ENCODE peak calls at places on chromosomes 11 and 22, in four cellular contexts. T is heart right ventricle; G is CD8-positive, alpha-beta T cell; R is heart left ventricle. V is an unnamed sample.

GRCh38 chr11:94771390-94771789 is 3.2 kb downstream of the AMOTL1 start:
- DNase-seq in T (no peak), G (no peak), R (no peak), V (no peak)

GRCh38 chr22:26589367-26589844 is 526 bp downstream of the TPST2 start:
- DNase-seq in T (peak), G (peak), R (peak), V (peak)

GRCh38 chr11:125935629-125936199 is 10.1 kb upstream of the VSIG10L2 start:
- DNase-seq in T (no peak), G (no peak), R (no peak), V (peak)

GRCh38 chr11:114315749-114316368 is 19.7 kb downstream of the NNMT start:
- DNase-seq in T (no peak), G (no peak), R (no peak), V (peak)

GRCh38 chr11:60971520-60971919 is at the start of gene CD6:
- DNase-seq in T (no peak), G (peak), R (no peak), V (no peak)

GRCh38 chr11:35305670-35306382 is 113.5 kb downstream of the SLC1A2 start:
- DNase-seq in T (no peak), G (peak), R (no peak), V (no peak)

GRCh38 chr22:50544746-50545253 is 899 bp upstream of the KLHDC7B start:
- DNase-seq in T (no peak), G (no peak), R (no peak), V (no peak)

GRCh38 chr11:57354699-57355098 is 16.5 kb downstream of the P2RX3 start:
- DNase-seq in T (no peak), G (no peak), R (no peak), V (no peak)

GRCh38 chr11:95445746-95446333 is 214.8 kb upstream of the SESN3 start:
- DNase-seq in T (no peak), G (no peak), R (no peak), V (no peak)

GRCh38 chr11:29452131-29452530 is 564.7 kb downstream of the KCNA4 start:
- DNase-seq in T (no peak), G (no peak), R (no peak), V (no peak)

GRCh38 chr22:44291265-44292006 is 21.3 kb downstream of the SHISAL1 start:
- DNase-seq in T (no peak), G (no peak), R (no peak), V (no peak)

GRCh38 chr11:70804174-70804855 is 406.0 kb downstream of the CTTN start:
- DNase-seq in T (no peak), G (no peak), R (no peak), V (no peak)

GRCh38 chr11:15688351-15688792 is 573.6 kb downstream of the INSC start:
- DNase-seq in T (peak), G (no peak), R (peak), V (no peak)

GRCh38 chr11:122085264-122085663 is 30.8 kb downstream of the BLID start:
- DNase-seq in T (no peak), G (no peak), R (no peak), V (no peak)

GRCh38 chr11:132402056-132402684 is 1031.8 kb downstream of the NTM start:
- DNase-seq in T (peak), G (no peak), R (peak), V (no peak)

GRCh38 chr11:126002181-126002580 is 56.3 kb downstream of the VSIG10L2 start:
- DNase-seq in T (no peak), G (no peak), R (no peak), V (no peak)

GRCh38 chr11:86999859-87000753 is 37.6 kb upstream of the TMEM135 start:
- DNase-seq in T (peak), G (no peak), R (no peak), V (no peak)

DNA sequence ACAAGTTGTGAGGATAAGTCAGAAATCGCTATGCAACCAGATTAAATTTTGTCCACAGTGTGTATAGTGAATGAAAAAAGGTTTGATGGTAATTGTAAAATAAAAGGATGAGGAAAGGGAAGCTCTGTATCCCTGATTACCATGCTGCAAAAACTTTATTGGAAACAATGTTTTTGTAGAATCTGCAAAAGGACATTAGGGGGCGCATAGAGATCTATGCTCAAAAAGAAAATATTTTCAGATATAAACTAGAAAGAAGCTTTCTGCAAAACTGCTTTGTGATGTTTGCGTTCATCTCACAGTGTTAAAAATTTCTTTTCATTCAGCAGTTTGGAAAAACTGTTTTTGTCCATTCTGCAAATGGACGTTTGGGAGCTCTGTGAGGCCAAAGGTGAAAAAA is 390.5 kb downstream of the OR4C45 start:
- DNase-seq in T (no peak), G (no peak), R (no peak), V (no peak)
- TF ChIP-seq CTCF in T (no peak), G (no peak), R (no peak), V (no peak)

DNA sequence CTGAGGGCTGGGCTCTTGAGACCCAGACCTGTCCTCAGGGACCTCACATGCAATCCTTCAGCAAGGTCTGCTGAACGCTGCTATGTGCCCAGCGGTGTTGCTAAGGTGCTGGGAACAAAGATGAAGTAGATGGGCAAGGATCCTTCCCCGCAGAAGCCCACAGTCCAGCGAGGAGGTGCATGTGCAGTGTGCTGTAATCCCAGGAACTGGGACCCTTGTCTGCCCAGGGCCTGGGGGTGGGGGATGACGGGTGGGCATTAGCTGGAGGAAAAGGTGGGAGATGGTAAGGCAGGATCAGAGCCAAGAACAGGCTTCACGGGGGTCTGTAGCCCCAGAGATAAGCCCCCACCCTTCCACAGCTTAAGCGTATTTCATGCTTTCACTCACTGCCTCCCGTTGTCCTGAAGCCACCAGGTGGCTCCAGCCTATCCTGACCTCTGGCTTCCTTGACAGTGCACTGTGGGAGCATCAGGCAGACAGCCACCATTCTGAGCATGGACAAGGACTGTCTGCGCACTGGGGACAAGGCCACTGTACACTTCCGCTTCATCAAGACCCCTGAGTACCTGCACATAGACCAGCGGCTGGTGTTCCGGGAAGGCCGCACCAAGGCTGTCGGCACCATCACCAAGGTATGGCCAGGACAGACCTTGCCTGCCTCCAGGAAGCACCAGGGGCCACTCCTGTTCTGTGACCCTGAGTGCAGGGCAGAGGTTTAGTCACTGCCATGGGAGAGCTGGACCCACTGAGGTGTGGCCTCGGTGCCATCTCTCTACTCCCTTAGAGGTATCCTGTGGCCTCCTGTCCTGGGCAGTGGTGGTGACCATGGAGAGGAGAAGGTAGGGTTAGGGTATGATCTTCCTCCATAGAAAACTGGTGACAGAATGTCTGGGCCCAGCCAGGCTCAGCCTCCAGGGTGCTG is 22.0 kb downstream of the GTPBP1 start:
- DNase-seq in T (no peak), G (no peak), R (no peak), V (no peak)
- H3K27ac ChIP-seq in T (no peak), G (no peak), R (no peak), V (no peak)

GRCh38 chr22:23889620-23890019 is 4.6 kb upstream of the MIF start:
- DNase-seq in T (no peak), G (no peak), R (no peak), V (no peak)

GRCh38 chr22:23892130-23892529 is 2.1 kb upstream of the MIF start:
- DNase-seq in T (no peak), G (no peak), R (no peak), V (no peak)

GRCh38 chr22:23891726-23892125 is 2.5 kb upstream of the MIF start:
- DNase-seq in T (no peak), G (no peak), R (no peak), V (no peak)

GRCh38 chr22:23892626-23893445 is 1.3 kb upstream of the MIF start:
- DNase-seq in T (no peak), G (no peak), R (no peak), V (no peak)

GRCh38 chr22:23888615-23889401 is 5.4 kb upstream of the MIF start:
- DNase-seq in T (no peak), G (no peak), R (no peak), V (no peak)
- TF ChIP-seq CTCF in T (peak), G (no peak), R (no peak), V (no peak)

DNA sequence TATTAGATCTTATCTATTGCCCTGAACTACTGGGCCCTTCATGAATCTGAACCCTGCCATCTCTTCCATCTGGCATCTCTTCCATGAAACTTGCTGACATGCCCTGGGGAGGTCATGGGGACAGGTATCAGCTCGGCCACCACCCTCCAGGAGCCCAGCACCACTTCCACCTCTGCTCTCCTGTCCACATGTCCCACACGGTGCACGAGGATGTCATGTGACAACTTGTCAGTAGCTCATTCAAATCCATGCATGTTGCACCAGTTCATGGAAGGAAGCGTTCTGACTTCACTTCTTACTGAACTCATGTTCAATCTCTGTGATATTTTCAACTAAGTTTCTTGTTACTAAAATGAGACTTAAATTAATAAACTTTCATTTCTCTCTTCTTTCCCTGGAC is 16.6 kb downstream of the YPEL1 start:
- DNase-seq in T (no peak), G (no peak), R (no peak), V (no peak)
- H3K27ac ChIP-seq in T (no peak), G (no peak), R (no peak), V (no peak)

DNA sequence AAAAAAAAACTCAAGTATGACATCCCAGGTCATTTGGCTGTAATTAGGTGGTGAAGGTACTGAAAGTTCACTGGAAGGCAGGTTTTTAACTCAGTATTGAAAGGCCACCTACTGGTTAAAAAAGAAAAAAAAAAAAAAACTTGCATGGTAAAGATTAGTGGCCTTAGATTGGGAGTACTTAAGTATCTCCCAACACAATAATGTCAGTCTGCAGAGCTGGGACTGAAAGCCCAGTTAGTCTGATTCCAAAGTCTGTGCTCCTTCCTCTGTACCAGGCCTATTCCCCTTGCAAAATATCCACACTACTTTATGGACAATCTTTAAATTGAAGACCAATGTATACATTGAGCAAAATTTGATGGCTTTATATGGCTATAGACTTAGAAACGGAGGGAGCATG is 85.5 kb downstream of the NOX4 start:
- DNase-seq in T (no peak), G (no peak), R (no peak), V (no peak)
- TF ChIP-seq CTCF in T (no peak), G (no peak), R (no peak), V (no peak)

DNA sequence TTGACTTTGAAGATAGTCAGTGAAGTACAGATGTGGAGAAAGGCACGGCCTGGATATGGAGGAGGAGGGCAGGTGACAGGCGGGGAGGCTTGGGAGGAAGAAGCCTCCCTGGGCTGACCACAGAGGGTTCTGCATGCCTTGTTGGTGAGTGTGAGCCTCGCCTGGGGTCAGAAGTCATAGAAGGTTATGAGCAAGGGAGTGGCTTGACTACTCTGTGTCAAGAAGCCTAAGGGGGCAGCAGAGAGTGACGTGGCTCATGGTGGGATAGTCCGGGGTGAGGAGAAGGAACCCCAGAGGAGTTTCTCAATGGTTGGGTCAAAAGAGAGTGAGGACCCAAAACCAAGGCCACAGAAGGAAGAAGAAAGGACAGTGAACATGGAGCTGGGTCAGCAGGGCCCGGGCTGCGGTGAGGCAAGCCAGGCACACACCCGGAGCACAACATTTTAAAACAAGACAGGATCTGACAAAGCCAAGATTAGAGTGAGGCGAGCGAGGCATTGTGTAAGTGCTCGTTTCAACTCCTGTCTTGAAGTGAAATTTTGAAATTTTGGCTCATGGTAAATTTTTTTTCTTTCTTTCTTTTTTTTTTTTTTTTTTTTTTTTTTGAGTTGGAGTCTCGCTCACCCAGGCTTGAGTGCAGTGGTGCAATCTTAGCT is 31.9 kb downstream of the PDGFB start:
- DNase-seq in T (no peak), G (no peak), R (peak), V (peak)
- H3K27ac ChIP-seq in T (no peak), G (no peak), R (no peak), V (no peak)

V was measured in uterus.